ENCODE peak calls at places on chromosomes 7 and 10, in ten cellular contexts. J is T-helper 1 cell; A is NCI-H748 treated with DMSO at 0.1 percent for 48 hours; C is mucosa of gallbladder; P is AG10803; V is CD8-positive, alpha-beta memory T cell; D is upper lobe of right lung; Y is cardiac fibroblast; Q is activated naive CD8-positive, alpha-beta T cell treated with anti-CD3 and anti-CD28 coated beads, Interleukin-2, amount 50 U/mL, for 24 hours; L is NCI-H2171 treated with DMSO at 0.1 percent for 48 hours. F is an unnamed sample.

GRCh38 chr7:1085910-1086421 is 1.9 kb upstream of the GPER1 start:
- DNase-seq in J (no peak), A (no peak), C (no peak), P (peak; percentile 45), V (no peak), D (no peak), Y (no peak), Q (no peak), L (no peak), F (no peak)

GRCh38 chr7:18570890-18571478 is 75.4 kb downstream of the HDAC9 start:
- DNase-seq in J (no peak), A (no peak), C (no peak), P (peak; percentile 64), V (no peak), D (no peak), Y (peak; percentile 74), Q (no peak), L (peak; percentile 32), F (no peak)

GRCh38 chr7:2281556-2281955 is 32.7 kb downstream of the SNX8 start:
- DNase-seq in J (no peak), A (no peak), C (peak; percentile 42), P (peak; percentile 62), V (no peak), D (no peak), Y (peak; percentile 70), Q (no peak), L (no peak), F (no peak)

GRCh38 chr7:18788026-18788425 is 292.5 kb downstream of the HDAC9 start:
- DNase-seq in J (no peak), A (no peak), C (no peak), P (no peak), V (no peak), D (no peak), Y (peak; percentile 3), Q (no peak), L (peak; percentile 72), F (no peak)

GRCh38 chr10:78800535-78801320 is 268.0 kb upstream of the ZMIZ1 start:
- DNase-seq in J (no peak), A (no peak), C (no peak), P (no peak), V (no peak), D (no peak), Y (no peak), Q (no peak), L (no peak), F (no peak)

GRCh38 chr7:157150825-157151412 is 12.2 kb downstream of the UBE3C start:
- DNase-seq in J (no peak), A (no peak), C (no peak), P (peak; percentile 68), V (no peak), D (no peak), Y (peak; percentile 53), Q (no peak), L (no peak), F (no peak)

GRCh38 chr7:90403174-90404113 is at the start of gene CLDN12:
- DNase-seq in J (peak; percentile 60), A (peak; percentile 91), C (peak; percentile 87), P (peak; percentile 98), V (peak; percentile 86), D (peak; percentile 91), Y (peak; percentile 99), Q (peak; percentile 80), L (peak; percentile 96), F (peak; percentile 94)

GRCh38 chr7:89017676-89018075 is 222.1 kb upstream of the TEX47 start:
- DNase-seq in J (no peak), A (no peak), C (no peak), P (no peak), V (no peak), D (no peak), Y (no peak), Q (no peak), L (no peak), F (no peak)

GRCh38 chr10:99341248-99341647 is 12.1 kb downstream of the CNNM1 start:
- DNase-seq in J (no peak), A (no peak), C (no peak), P (no peak), V (no peak), D (no peak), Y (no peak), Q (no peak), L (no peak), F (no peak)

GRCh38 chr7:80508440-80508839 is 3.4 kb downstream of the GNAT3 start:
- DNase-seq in J (no peak), A (no peak), C (no peak), P (no peak), V (no peak), D (no peak), Y (peak; percentile 29), Q (no peak), L (peak; percentile 57), F (no peak)